ENCODE peak calls at places on chromosome 12, in five cellular contexts. Q is HFFc6, T is cardiac fibroblast, K is GM23338, S is BJ. C is an unnamed sample.
A peak's percentile ranks its signal among the peaks of the same experiment; 100 is the strongest.

GRCh38 chr12:54725233-54725843 is 77.2 kb upstream of the DCD start:
- DNase-seq in Q (peak; percentile 20), T (peak; percentile 44), K (peak; percentile 79), S (no peak), C (no peak)

GRCh38 chr12:58069268-58069967 is 128.1 kb downstream of the ATP23 start:
- DNase-seq in Q (peak; percentile 34), T (peak; percentile 55), K (no peak), S (peak; percentile 46), C (no peak)

GRCh38 chr12:89875809-89876208 is 167.2 kb upstream of the ATP2B1 start:
- DNase-seq in Q (no peak), T (no peak), K (no peak), S (no peak), C (no peak)

GRCh38 chr12:71840226-71840847 is 778 bp downstream of the TBC1D15 start:
- DNase-seq in Q (peak; percentile 71), T (peak; percentile 86), K (peak; percentile 16), S (peak; percentile 18), C (peak; percentile 21)

GRCh38 chr12:31035226-31035625 is 38.4 kb upstream of the DDX11 start:
- DNase-seq in Q (no peak), T (no peak), K (no peak), S (no peak), C (no peak)

GRCh38 chr12:49108958-49109404 is 1.7 kb downstream of the LMBR1L start:
- DNase-seq in Q (peak; percentile 27), T (peak; percentile 58), K (no peak), S (no peak), C (no peak)

GRCh38 chr12:51318846-51319570 is 5.0 kb downstream of the BIN2 start:
- DNase-seq in Q (no peak), T (peak; percentile 6), K (no peak), S (no peak), C (peak; percentile 43)

GRCh38 chr12:6829532-6830220 is 1.5 kb downstream of the P3H3 start:
- DNase-seq in Q (no peak), T (no peak), K (no peak), S (no peak), C (no peak)

GRCh38 chr12:31715283-31715825 is 13.5 kb downstream of the AMN1 start:
- DNase-seq in Q (no peak), T (peak; percentile 85), K (peak; percentile 17), S (no peak), C (no peak)

GRCh38 chr12:55705802-55706402 is 1.8 kb downstream of the ITGA7 start:
- DNase-seq in Q (no peak), T (no peak), K (peak; percentile 87), S (no peak), C (peak; percentile 50)

GRCh38 chr12:93376436-93377251 is 1.1 kb upstream of the NUDT4 start:
- DNase-seq in Q (no peak), T (peak; percentile 57), K (peak; percentile 65), S (no peak), C (no peak)

GRCh38 chr12:45966486-45966885 is 23.9 kb downstream of the SCAF11 start:
- DNase-seq in Q (peak; percentile 69), T (peak; percentile 83), K (peak; percentile 18), S (peak; percentile 35), C (no peak)

GRCh38 chr12:19525236-19525635 is 85.9 kb downstream of the AEBP2 start:
- DNase-seq in Q (no peak), T (no peak), K (no peak), S (no peak), C (no peak)

GRCh38 chr12:9736931-9737705 is 4.2 kb upstream of the CLECL1 start:
- DNase-seq in Q (no peak), T (no peak), K (no peak), S (no peak), C (no peak)

GRCh38 chr12:15590180-15590826 is 198.9 kb downstream of the EPS8 start:
- DNase-seq in Q (peak; percentile 64), T (peak; percentile 89), K (peak; percentile 85), S (no peak), C (peak; percentile 56)

GRCh38 chr12:93000026-93000425 is 70.9 kb upstream of the EEA1 start:
- DNase-seq in Q (no peak), T (no peak), K (no peak), S (no peak), C (no peak)

GRCh38 chr12:132133952-132134652 is 10.0 kb downstream of the DDX51 start:
- DNase-seq in Q (no peak), T (no peak), K (peak; percentile 45), S (no peak), C (no peak)

GRCh38 chr12:81147286-81147919 is 69.5 kb downstream of the ACSS3 start:
- DNase-seq in Q (no peak), T (no peak), K (no peak), S (no peak), C (no peak)

GRCh38 chr12:9933966-9934365 is 1.8 kb upstream of the CLEC2A start:
- DNase-seq in Q (no peak), T (no peak), K (no peak), S (peak; percentile 9), C (no peak)

GRCh38 chr12:54526800-54527630 is 22.4 kb upstream of the PDE1B start:
- DNase-seq in Q (peak; percentile 17), T (peak; percentile 55), K (peak; percentile 93), S (no peak), C (peak; percentile 70)

GRCh38 chr12:98227162-98227561 is 288.2 kb upstream of the TMPO start:
- DNase-seq in Q (no peak), T (peak; percentile 6), K (peak; percentile 58), S (no peak), C (no peak)

GRCh38 chr12:115922952-115923564 is 354.4 kb downstream of the MED13L start:
- DNase-seq in Q (no peak), T (peak; percentile 27), K (peak; percentile 69), S (no peak), C (no peak)
- TF ChIP-seq CTCF in Q (peak; percentile 62), T (peak; percentile 39), K (peak; percentile 58), S (no peak), C (peak; percentile 31)

GRCh38 chr12:82685721-82686222 is 934 bp upstream of the TMTC2 start:
- DNase-seq in Q (peak; percentile 89), T (peak; percentile 93), K (peak; percentile 98), S (peak; percentile 62), C (peak; percentile 97)

GRCh38 chr12:82686223-82687019 is at the start of gene TMTC2:
- DNase-seq in Q (peak; percentile 80), T (peak; percentile 87), K (peak; percentile 93), S (peak; percentile 49), C (peak; percentile 93)

GRCh38 chr12:82687020-82687951 is 580 bp downstream of the TMTC2 start:
- DNase-seq in Q (peak; percentile 2), T (peak; percentile 21), K (peak; percentile 81), S (no peak), C (peak; percentile 79)

GRCh38 chr12:82688619-82689018 is 1.9 kb downstream of the TMTC2 start:
- DNase-seq in Q (no peak), T (no peak), K (no peak), S (no peak), C (no peak)

GRCh38 chr12:82688035-82688501 is 1.4 kb downstream of the TMTC2 start:
- DNase-seq in Q (peak; percentile 3), T (peak; percentile 7), K (no peak), S (no peak), C (no peak)
- TF ChIP-seq CTCF in Q (peak; percentile 24), T (no peak), K (peak; percentile 24), S (no peak), C (peak; percentile 32)

DNA sequence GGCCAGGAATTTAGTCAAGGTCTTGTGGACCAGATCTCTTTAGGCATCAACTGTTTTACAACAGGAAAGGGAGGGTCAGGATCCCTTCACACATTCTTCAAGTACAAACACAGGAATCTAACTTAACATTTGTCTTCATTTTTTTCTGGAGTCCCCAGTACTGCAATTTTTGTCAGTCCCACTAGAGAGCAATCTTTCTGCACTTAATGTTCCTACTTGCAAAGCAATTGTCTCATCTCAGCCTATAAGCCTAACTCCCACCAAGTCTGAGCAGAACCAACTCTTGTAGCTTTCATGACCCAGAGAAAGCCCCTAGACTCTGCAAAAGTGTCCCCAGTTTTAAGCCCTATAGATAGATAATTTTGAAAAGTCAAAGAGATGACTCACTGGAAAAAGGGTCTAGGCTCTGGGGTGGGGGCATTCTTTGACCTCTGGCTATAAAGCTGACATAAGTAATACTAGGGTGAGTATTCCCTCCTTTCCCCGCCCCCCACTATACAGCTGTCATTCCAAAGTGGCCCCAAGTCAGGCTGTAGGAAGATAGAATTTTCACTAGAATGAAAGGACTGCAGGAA is 1.9 kb upstream of the ZBTB39 start:
- DNase-seq in Q (peak; percentile 71), T (peak; percentile 77), K (peak; percentile 73), S (peak; percentile 41), C (peak; percentile 17)
- TF ChIP-seq CTCF in Q (peak; percentile 80), T (peak; percentile 58), K (peak; percentile 59), S (peak; percentile 68), C (peak; percentile 88)

DNA sequence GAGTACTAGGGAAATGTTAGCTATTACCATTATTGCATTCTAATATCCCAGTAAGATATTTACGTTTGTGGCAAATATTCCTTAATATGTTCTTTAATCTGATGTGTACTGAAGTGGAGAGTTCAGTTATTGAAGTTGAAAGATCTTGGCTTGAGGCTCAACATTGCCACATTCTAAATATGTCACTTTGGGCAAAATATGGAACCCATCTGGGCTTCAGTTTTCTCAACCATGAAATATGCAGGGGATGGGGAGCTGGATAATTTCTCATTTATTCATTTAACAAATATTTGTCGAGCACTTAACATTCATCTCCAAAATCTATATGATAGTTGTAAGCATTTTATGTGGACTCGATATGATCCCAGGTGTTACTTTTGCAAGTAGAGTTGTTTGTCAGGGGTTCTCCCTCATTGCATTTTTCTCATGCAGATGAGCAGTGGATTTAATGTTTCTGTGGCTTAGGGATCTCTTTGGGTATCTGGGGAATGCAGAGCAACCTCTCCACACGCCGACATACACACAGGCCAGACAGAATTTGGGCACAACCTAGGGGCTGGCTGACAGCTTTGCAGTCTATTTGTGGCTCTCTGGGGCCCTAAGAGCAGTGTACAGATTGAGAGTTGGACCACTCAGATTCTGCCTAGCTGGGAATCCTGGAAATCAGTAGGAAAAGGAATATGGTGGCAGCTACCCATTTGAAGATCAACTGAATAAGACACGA is 26.6 kb upstream of the APPL2 start:
- DNase-seq in Q (no peak), T (no peak), K (no peak), S (no peak), C (no peak)
- TF ChIP-seq CTCF in Q (no peak), T (no peak), K (no peak), S (peak; percentile 12), C (no peak)

DNA sequence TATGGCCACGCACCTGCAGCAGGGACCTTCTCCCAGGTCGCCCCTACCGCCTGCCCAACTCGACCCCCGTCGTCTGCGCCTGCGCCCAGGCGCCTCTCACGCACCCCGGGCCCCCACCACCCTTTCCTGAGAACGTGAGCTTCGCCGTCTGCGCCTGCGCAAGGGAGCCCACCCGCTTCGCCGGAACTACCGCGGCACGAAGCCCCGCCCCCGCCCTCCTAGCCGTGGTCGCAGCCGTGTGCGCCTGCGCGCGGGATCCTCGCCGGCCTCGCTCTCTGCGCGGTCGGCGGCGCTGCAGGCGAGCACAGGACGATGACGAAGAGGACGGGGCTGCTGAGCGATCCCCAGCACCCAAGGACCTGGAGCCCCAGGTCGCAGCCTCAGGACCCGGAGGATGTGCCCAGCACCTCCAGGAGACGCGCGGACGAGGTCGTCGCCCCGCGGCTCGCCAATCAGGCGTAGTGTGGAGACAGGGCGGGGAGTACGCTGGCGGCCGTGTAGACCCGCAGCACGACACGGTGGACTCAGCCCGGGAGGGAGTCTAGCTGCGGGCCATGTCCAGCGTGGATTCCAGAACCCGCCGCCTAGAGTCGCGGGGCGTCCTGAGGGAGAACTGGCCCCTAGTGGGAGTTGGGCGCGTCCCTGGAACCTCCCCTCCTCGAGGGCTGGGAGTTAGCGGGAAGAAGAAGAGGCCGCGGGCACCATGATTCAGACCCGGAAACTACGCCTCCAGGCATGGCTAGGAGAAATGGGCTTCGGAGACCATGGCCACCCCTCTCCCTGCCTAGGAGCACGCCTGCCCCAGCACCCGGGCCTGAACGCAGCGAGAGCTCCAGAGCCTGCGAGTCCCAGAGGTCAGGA is 1120.8 kb upstream of the TMEM132C start:
- DNase-seq in Q (no peak), T (peak; percentile 71), K (peak; percentile 85), S (no peak), C (peak; percentile 72)
- TF ChIP-seq CTCF in Q (no peak), T (no peak), K (no peak), S (peak; percentile 22), C (no peak)

C was measured in activated CD8-positive, alpha-beta T cell treated with anti-CD3 and anti-CD28 coated beads for 36 hours.